ENCODE peak calls at places on chromosome 21, in five cellular contexts. One of them, this sample, is unnamed.
A peak's percentile ranks its signal among the peaks of the same experiment; 100 is the strongest.

GRCh38 chr21:33890187-33890586 is 25.4 kb downstream of the ATP5PO start:
- DNase-seq in GM03348: no peak
- DNase-seq in RPMI8226: no peak
- DNase-seq in A549: no peak
- DNase-seq in GM23338: no peak
- DNase-seq in this sample: no peak

GRCh38 chr21:43771698-43772367 is 4.3 kb downstream of the CSTB start:
- DNase-seq in GM23338: no peak
- DNase-seq in GM03348: no peak
- DNase-seq in A549: no peak
- DNase-seq in RPMI8226: no peak
- DNase-seq in this sample: no peak

GRCh38 chr21:45347712-45348477 is 57.1 kb upstream of the COL18A1 start:
- DNase-seq in RPMI8226: no peak
- DNase-seq in GM23338: no peak
- DNase-seq in GM03348: no peak
- DNase-seq in A549: no peak
- DNase-seq in this sample: no peak

GRCh38 chr21:32249551-32250280 is 29.1 kb downstream of the MIS18A start:
- DNase-seq in GM23338: no peak
- DNase-seq in RPMI8226: no peak
- DNase-seq in GM03348: no peak
- DNase-seq in A549: no peak
- DNase-seq in this sample: no peak

GRCh38 chr21:38166214-38166547 is 90.6 kb upstream of the KCNJ15 start:
- DNase-seq in RPMI8226: no peak
- DNase-seq in GM23338: no peak
- DNase-seq in GM03348: no peak
- DNase-seq in A549: no peak
- DNase-seq in this sample: no peak

GRCh38 chr21:41706678-41707077 is 60.2 kb downstream of the RIPK4 start:
- DNase-seq in GM03348: no peak
- DNase-seq in RPMI8226: no peak
- DNase-seq in A549: no peak
- DNase-seq in GM23338: no peak
- DNase-seq in this sample: no peak

GRCh38 chr21:42258150-42258884 is 39.4 kb downstream of the ABCG1 start:
- DNase-seq in GM23338: peak; percentile 81
- DNase-seq in A549: peak; percentile 60
- DNase-seq in RPMI8226: peak; percentile 85
- DNase-seq in GM03348: peak; percentile 88
- DNase-seq in this sample: peak; percentile 80

GRCh38 chr21:36917487-36918158 is 48.8 kb downstream of the HLCS start:
- DNase-seq in RPMI8226: no peak
- DNase-seq in A549: peak; percentile 43
- DNase-seq in GM23338: peak; percentile 77
- DNase-seq in GM03348: peak; percentile 42
- DNase-seq in this sample: peak; percentile 71

GRCh38 chr21:42356036-42356435 is 5.2 kb upstream of the TFF2 start:
- DNase-seq in GM03348: no peak
- DNase-seq in RPMI8226: no peak
- DNase-seq in A549: no peak
- DNase-seq in GM23338: no peak
- DNase-seq in this sample: no peak

GRCh38 chr21:42468511-42469131 is 27.4 kb downstream of the RSPH1 start:
- DNase-seq in GM03348: no peak
- DNase-seq in RPMI8226: no peak
- DNase-seq in GM23338: no peak
- DNase-seq in A549: no peak
- DNase-seq in this sample: no peak

GRCh38 chr21:27841084-27841483 is 874.2 kb upstream of the ADAMTS5 start:
- DNase-seq in A549: no peak
- DNase-seq in GM03348: no peak
- DNase-seq in RPMI8226: no peak
- DNase-seq in GM23338: no peak
- DNase-seq in this sample: no peak

GRCh38 chr21:18951291-18952038 is 547.9 kb upstream of the TMPRSS15 start:
- DNase-seq in RPMI8226: peak; percentile 50
- DNase-seq in GM03348: no peak
- DNase-seq in A549: no peak
- DNase-seq in GM23338: peak; percentile 93
- DNase-seq in this sample: peak; percentile 84

GRCh38 chr21:37338671-37339526 is 27.7 kb upstream of the DYRK1A start:
- DNase-seq in RPMI8226: no peak
- DNase-seq in GM23338: no peak
- DNase-seq in GM03348: peak; percentile 88
- DNase-seq in A549: peak; percentile 81
- DNase-seq in this sample: no peak

GRCh38 chr21:36203603-36203889 is 46.9 kb downstream of the DOP1B start:
- DNase-seq in RPMI8226: peak; percentile 80
- DNase-seq in A549: peak; percentile 49
- DNase-seq in GM03348: peak; percentile 93
- DNase-seq in GM23338: no peak
- DNase-seq in this sample: no peak

GRCh38 chr21:21101911-21102310 is 103.7 kb downstream of the NCAM2 start:
- DNase-seq in A549: no peak
- DNase-seq in GM03348: no peak
- DNase-seq in RPMI8226: peak; percentile 28
- DNase-seq in GM23338: peak; percentile 76
- DNase-seq in this sample: peak; percentile 57

GRCh38 chr21:33893917-33894316 is 21.7 kb downstream of the ATP5PO start:
- DNase-seq in A549: no peak
- DNase-seq in GM03348: no peak
- DNase-seq in GM23338: no peak
- DNase-seq in RPMI8226: no peak
- DNase-seq in this sample: peak; percentile 56

GRCh38 chr21:33047231-33047630 is 21.5 kb downstream of the OLIG2 start:
- DNase-seq in GM03348: peak; percentile 68
- DNase-seq in GM23338: no peak
- DNase-seq in RPMI8226: no peak
- DNase-seq in A549: no peak
- DNase-seq in this sample: no peak

GRCh38 chr21:14981246-14981645 is 83.6 kb downstream of the NRIP1 start:
- DNase-seq in GM23338: no peak
- DNase-seq in GM03348: no peak
- DNase-seq in RPMI8226: no peak
- DNase-seq in A549: no peak
- DNase-seq in this sample: no peak

GRCh38 chr21:42424848-42425602 is 21.3 kb downstream of the UBASH3A start:
- DNase-seq in RPMI8226: no peak
- DNase-seq in GM03348: no peak
- DNase-seq in GM23338: no peak
- DNase-seq in A549: no peak
- DNase-seq in this sample: no peak